ENCODE peak calls at places on chromosome 12, in five cellular contexts. One of them, this sample, is unnamed.

GRCh38 chr12:54997914-54998507 is 13.4 kb upstream of the TESPA1 start:
- DNase-seq in EL: no peak
- DNase-seq in T follicular helper cell: no peak
- DNase-seq in endothelial cell: no peak
- DNase-seq in choroid plexus epithelial cell: no peak
- DNase-seq in this sample: no peak

GRCh38 chr12:108326254-108326750 is 12.8 kb downstream of the CMKLR1 start:
- DNase-seq in EL: no peak
- DNase-seq in T follicular helper cell: no peak
- DNase-seq in endothelial cell: no peak
- DNase-seq in choroid plexus epithelial cell: no peak
- DNase-seq in this sample: no peak

GRCh38 chr12:114636723-114637480 is 47.1 kb downstream of the TBX3 start:
- DNase-seq in EL: peak; percentile 35
- DNase-seq in T follicular helper cell: no peak
- DNase-seq in endothelial cell: peak; percentile 16
- DNase-seq in choroid plexus epithelial cell: peak; percentile 41
- DNase-seq in this sample: peak; percentile 44

GRCh38 chr12:104638760-104639319 is 182.1 kb downstream of the CHST11 start:
- DNase-seq in EL: no peak
- DNase-seq in T follicular helper cell: no peak
- DNase-seq in endothelial cell: no peak
- DNase-seq in choroid plexus epithelial cell: no peak
- DNase-seq in this sample: no peak

GRCh38 chr12:44314007-44314500 is 478.2 kb downstream of the TMEM117 start:
- DNase-seq in EL: no peak
- DNase-seq in T follicular helper cell: no peak
- DNase-seq in endothelial cell: no peak
- DNase-seq in choroid plexus epithelial cell: no peak
- DNase-seq in this sample: peak; percentile 2

GRCh38 chr12:108700833-108701450 is 30.4 kb downstream of the CORO1C start:
- DNase-seq in EL: no peak
- DNase-seq in T follicular helper cell: no peak
- DNase-seq in endothelial cell: no peak
- DNase-seq in choroid plexus epithelial cell: no peak
- DNase-seq in this sample: no peak

GRCh38 chr12:3820122-3820521 is 53.1 kb downstream of the PARP11 start:
- DNase-seq in EL: peak; percentile 50
- DNase-seq in T follicular helper cell: no peak
- DNase-seq in endothelial cell: no peak
- DNase-seq in choroid plexus epithelial cell: peak; percentile 47
- DNase-seq in this sample: peak; percentile 64

GRCh38 chr12:21296751-21297406 is 37.8 kb downstream of the SLCO1A2 start:
- DNase-seq in EL: peak; percentile 36
- DNase-seq in T follicular helper cell: no peak
- DNase-seq in endothelial cell: no peak
- DNase-seq in choroid plexus epithelial cell: peak; percentile 49
- DNase-seq in this sample: peak; percentile 40

GRCh38 chr12:110444455-110444854 is 5.7 kb downstream of the ARPC3 start:
- DNase-seq in EL: no peak
- DNase-seq in T follicular helper cell: no peak
- DNase-seq in endothelial cell: no peak
- DNase-seq in choroid plexus epithelial cell: no peak
- DNase-seq in this sample: no peak

GRCh38 chr12:15939111-15939510 is 28.0 kb downstream of the DERA start:
- DNase-seq in EL: no peak
- DNase-seq in T follicular helper cell: no peak
- DNase-seq in endothelial cell: no peak
- DNase-seq in choroid plexus epithelial cell: no peak
- DNase-seq in this sample: no peak

GRCh38 chr12:55935742-55936151 is 4.8 kb downstream of the DGKA start:
- DNase-seq in EL: no peak
- DNase-seq in T follicular helper cell: no peak
- DNase-seq in endothelial cell: no peak
- DNase-seq in choroid plexus epithelial cell: peak; percentile 11
- DNase-seq in this sample: no peak

GRCh38 chr12:77943466-77943865 is 112.8 kb downstream of the NAV3 start:
- DNase-seq in EL: peak; percentile 78
- DNase-seq in T follicular helper cell: no peak
- DNase-seq in endothelial cell: no peak
- DNase-seq in choroid plexus epithelial cell: peak; percentile 88
- DNase-seq in this sample: peak; percentile 80

GRCh38 chr12:591167-591570 is 72.1 kb downstream of the NINJ2 start:
- DNase-seq in EL: no peak
- DNase-seq in T follicular helper cell: no peak
- DNase-seq in endothelial cell: no peak
- DNase-seq in choroid plexus epithelial cell: no peak
- DNase-seq in this sample: no peak

GRCh38 chr12:75592086-75592485 is 80.7 kb upstream of the KRR1 start:
- DNase-seq in EL: no peak
- DNase-seq in T follicular helper cell: no peak
- DNase-seq in endothelial cell: no peak
- DNase-seq in choroid plexus epithelial cell: no peak
- DNase-seq in this sample: no peak

GRCh38 chr12:43362910-43363694 is 188.9 kb downstream of the ADAMTS20 start:
- DNase-seq in EL: peak; percentile 6
- DNase-seq in T follicular helper cell: no peak
- DNase-seq in endothelial cell: no peak
- DNase-seq in choroid plexus epithelial cell: no peak
- DNase-seq in this sample: no peak

GRCh38 chr12:1591543-1591942 is 2.8 kb downstream of the FBXL14 start:
- DNase-seq in EL: peak; percentile 60
- DNase-seq in T follicular helper cell: no peak
- DNase-seq in endothelial cell: no peak
- DNase-seq in choroid plexus epithelial cell: peak; percentile 23
- DNase-seq in this sample: peak; percentile 67

GRCh38 chr12:532908-533565 is 73.3 kb downstream of the B4GALNT3 start:
- DNase-seq in EL: peak; percentile 75
- DNase-seq in T follicular helper cell: no peak
- DNase-seq in endothelial cell: no peak
- DNase-seq in choroid plexus epithelial cell: no peak
- DNase-seq in this sample: peak; percentile 82

GRCh38 chr12:88334271-88334670 is 192.2 kb downstream of the TMTC3 start:
- DNase-seq in EL: no peak
- DNase-seq in T follicular helper cell: no peak
- DNase-seq in endothelial cell: no peak
- DNase-seq in choroid plexus epithelial cell: peak; percentile 68
- DNase-seq in this sample: peak; percentile 74

GRCh38 chr12:1502441-1502785 is 92.0 kb downstream of the FBXL14 start:
- DNase-seq in EL: no peak
- DNase-seq in T follicular helper cell: no peak
- DNase-seq in endothelial cell: no peak
- DNase-seq in choroid plexus epithelial cell: peak; percentile 41
- DNase-seq in this sample: peak; percentile 23

GRCh38 chr12:120972870-120973543 is 5.3 kb upstream of the HNF1A start:
- DNase-seq in EL: no peak
- DNase-seq in T follicular helper cell: no peak
- DNase-seq in endothelial cell: no peak
- DNase-seq in choroid plexus epithelial cell: peak; percentile 15
- DNase-seq in this sample: peak; percentile 18

GRCh38 chr12:63899396-63899795 is 54.9 kb downstream of the SRGAP1 start:
- DNase-seq in EL: no peak
- DNase-seq in T follicular helper cell: no peak
- DNase-seq in endothelial cell: no peak
- DNase-seq in choroid plexus epithelial cell: no peak
- DNase-seq in this sample: no peak

GRCh38 chr12:20457582-20457981 is 89.2 kb downstream of the PDE3A start:
- DNase-seq in EL: no peak
- DNase-seq in T follicular helper cell: no peak
- DNase-seq in endothelial cell: no peak
- DNase-seq in choroid plexus epithelial cell: no peak
- DNase-seq in this sample: no peak

GRCh38 chr12:128661216-128661550 is 162.6 kb downstream of the SLC15A4 start:
- DNase-seq in EL: no peak
- DNase-seq in T follicular helper cell: no peak
- DNase-seq in endothelial cell: no peak
- DNase-seq in choroid plexus epithelial cell: no peak
- DNase-seq in this sample: no peak

GRCh38 chr12:132622437-132623071 is 4.0 kb downstream of the P2RX2 start:
- DNase-seq in EL: peak; percentile 81
- DNase-seq in T follicular helper cell: no peak
- DNase-seq in endothelial cell: no peak
- DNase-seq in choroid plexus epithelial cell: peak; percentile 77
- DNase-seq in this sample: peak; percentile 72

GRCh38 chr12:12540261-12541013 is 22.2 kb downstream of the DUSP16 start:
- DNase-seq in EL: no peak
- DNase-seq in T follicular helper cell: no peak
- DNase-seq in endothelial cell: no peak
- DNase-seq in choroid plexus epithelial cell: no peak
- DNase-seq in this sample: no peak

GRCh38 chr12:47636908-47637780 is 68.7 kb downstream of the RPAP3 start:
- DNase-seq in EL: peak; percentile 38
- DNase-seq in T follicular helper cell: peak; percentile 10
- DNase-seq in endothelial cell: no peak
- DNase-seq in choroid plexus epithelial cell: peak; percentile 45
- DNase-seq in this sample: peak; percentile 46

GRCh38 chr12:24066865-24067264 is 117.4 kb upstream of the SOX5 start:
- DNase-seq in EL: no peak
- DNase-seq in T follicular helper cell: no peak
- DNase-seq in endothelial cell: no peak
- DNase-seq in choroid plexus epithelial cell: peak; percentile 73
- DNase-seq in this sample: peak; percentile 64

GRCh38 chr12:78034025-78034424 is 203.3 kb downstream of the NAV3 start:
- DNase-seq in EL: peak; percentile 8
- DNase-seq in T follicular helper cell: no peak
- DNase-seq in endothelial cell: no peak
- DNase-seq in choroid plexus epithelial cell: peak; percentile 84
- DNase-seq in this sample: peak; percentile 32

GRCh38 chr12:47388712-47389111 is 309.0 kb upstream of the AMIGO2 start:
- DNase-seq in EL: no peak
- DNase-seq in T follicular helper cell: no peak
- DNase-seq in endothelial cell: no peak
- DNase-seq in choroid plexus epithelial cell: no peak
- DNase-seq in this sample: no peak

GRCh38 chr12:68374315-68374982 is 42.3 kb upstream of the MDM1 start:
- DNase-seq in EL: no peak
- DNase-seq in T follicular helper cell: peak; percentile 15
- DNase-seq in endothelial cell: no peak
- DNase-seq in choroid plexus epithelial cell: no peak
- DNase-seq in this sample: no peak

GRCh38 chr12:10190558-10191388 is 11.9 kb downstream of the TMEM52B start:
- DNase-seq in EL: peak; percentile 78
- DNase-seq in T follicular helper cell: peak; percentile 24
- DNase-seq in endothelial cell: peak; percentile 55
- DNase-seq in choroid plexus epithelial cell: peak; percentile 85
- DNase-seq in this sample: peak; percentile 83

GRCh38 chr12:59736786-59737185 is 141.0 kb downstream of the SLC16A7 start:
- DNase-seq in EL: peak; percentile 93
- DNase-seq in T follicular helper cell: no peak
- DNase-seq in endothelial cell: no peak
- DNase-seq in choroid plexus epithelial cell: peak; percentile 85
- DNase-seq in this sample: peak; percentile 96